ENCODE peak calls at places on chromosomes 16 and 17, in eight cellular contexts. One of them, this sample, is unnamed.

GRCh38 chr17:71440513-71440912 is 680.3 kb upstream of the SOX9 start:
- DNase-seq in HFF-Myc: no peak
- DNase-seq in body of pancreas: no peak
- DNase-seq in astrocyte of the cerebellum: no peak
- DNase-seq in fibroblast of villous mesenchyme: peak
- DNase-seq in IMR-90: peak
- DNase-seq in right atrium auricular region: no peak
- DNase-seq in A549: no peak
- DNase-seq in this sample: no peak

GRCh38 chr16:70710422-70711210 is 24.8 kb upstream of the MTSS2 start:
- DNase-seq in HFF-Myc: no peak
- DNase-seq in body of pancreas: no peak
- DNase-seq in astrocyte of the cerebellum: no peak
- DNase-seq in fibroblast of villous mesenchyme: no peak
- DNase-seq in IMR-90: no peak
- DNase-seq in right atrium auricular region: no peak
- DNase-seq in A549: no peak
- DNase-seq in this sample: no peak

GRCh38 chr16:18782697-18783429 is 7.3 kb downstream of the RPS15A start:
- DNase-seq in HFF-Myc: no peak
- DNase-seq in body of pancreas: no peak
- DNase-seq in astrocyte of the cerebellum: no peak
- DNase-seq in fibroblast of villous mesenchyme: no peak
- DNase-seq in IMR-90: no peak
- DNase-seq in right atrium auricular region: no peak
- DNase-seq in A549: no peak
- DNase-seq in this sample: no peak

GRCh38 chr17:65662166-65662565 is 100.7 kb upstream of the AXIN2 start:
- DNase-seq in HFF-Myc: no peak
- DNase-seq in body of pancreas: no peak
- DNase-seq in astrocyte of the cerebellum: no peak
- DNase-seq in fibroblast of villous mesenchyme: peak
- DNase-seq in IMR-90: peak
- DNase-seq in right atrium auricular region: no peak
- DNase-seq in A549: no peak
- DNase-seq in this sample: peak

GRCh38 chr17:57068222-57068658 is 16.8 kb upstream of the AKAP1 start:
- DNase-seq in HFF-Myc: no peak
- DNase-seq in body of pancreas: no peak
- DNase-seq in astrocyte of the cerebellum: no peak
- DNase-seq in fibroblast of villous mesenchyme: no peak
- DNase-seq in IMR-90: no peak
- DNase-seq in right atrium auricular region: no peak
- DNase-seq in A549: no peak
- DNase-seq in this sample: no peak

GRCh38 chr17:78040561-78041400 is 82.3 kb downstream of the TNRC6C start:
- DNase-seq in HFF-Myc: no peak
- DNase-seq in body of pancreas: peak
- DNase-seq in astrocyte of the cerebellum: peak
- DNase-seq in fibroblast of villous mesenchyme: peak
- DNase-seq in IMR-90: peak
- DNase-seq in right atrium auricular region: peak
- DNase-seq in A549: peak
- DNase-seq in this sample: peak

GRCh38 chr17:68542698-68543463 is 30.7 kb downstream of the PRKAR1A start:
- DNase-seq in HFF-Myc: no peak
- DNase-seq in body of pancreas: no peak
- DNase-seq in astrocyte of the cerebellum: no peak
- DNase-seq in fibroblast of villous mesenchyme: no peak
- DNase-seq in IMR-90: no peak
- DNase-seq in right atrium auricular region: no peak
- DNase-seq in A549: no peak
- DNase-seq in this sample: no peak

GRCh38 chr16:72721981-72722380 is 325.9 kb downstream of the ZFHX3 start:
- DNase-seq in HFF-Myc: no peak
- DNase-seq in body of pancreas: no peak
- DNase-seq in astrocyte of the cerebellum: no peak
- DNase-seq in fibroblast of villous mesenchyme: no peak
- DNase-seq in IMR-90: no peak
- DNase-seq in right atrium auricular region: no peak
- DNase-seq in A549: no peak
- DNase-seq in this sample: no peak

GRCh38 chr16:51624083-51624775 is 473.2 kb upstream of the SALL1 start:
- DNase-seq in HFF-Myc: no peak
- DNase-seq in body of pancreas: no peak
- DNase-seq in astrocyte of the cerebellum: no peak
- DNase-seq in fibroblast of villous mesenchyme: no peak
- DNase-seq in IMR-90: no peak
- DNase-seq in right atrium auricular region: no peak
- DNase-seq in A549: no peak
- DNase-seq in this sample: no peak

GRCh38 chr17:64278614-64279013 is 15.6 kb upstream of the TEX2 start:
- DNase-seq in HFF-Myc: no peak
- DNase-seq in body of pancreas: no peak
- DNase-seq in astrocyte of the cerebellum: no peak
- DNase-seq in fibroblast of villous mesenchyme: peak
- DNase-seq in IMR-90: peak
- DNase-seq in right atrium auricular region: no peak
- DNase-seq in A549: no peak
- DNase-seq in this sample: peak

DNA sequence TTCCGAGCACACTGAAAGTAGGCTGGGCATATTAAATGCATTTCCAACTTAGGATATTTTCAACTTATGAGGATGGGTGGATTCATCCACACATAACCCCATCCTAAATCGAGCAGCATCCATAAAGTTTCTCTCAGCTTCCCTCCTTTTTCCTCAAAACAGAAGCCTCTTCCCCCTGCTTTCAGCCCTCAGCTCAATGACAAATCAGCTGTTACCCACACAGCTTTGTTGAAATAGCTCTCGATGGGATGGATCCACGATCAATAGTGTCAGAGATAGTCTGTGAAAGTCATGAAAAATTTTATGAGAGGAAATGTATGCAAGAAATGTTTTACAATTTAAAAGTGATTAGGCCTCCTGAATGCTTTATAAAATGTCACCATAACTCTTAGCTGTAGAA is 2.5 kb downstream of the DHX33 start:
- DNase-seq in HFF-Myc: no peak
- DNase-seq in body of pancreas: no peak
- DNase-seq in astrocyte of the cerebellum: no peak
- DNase-seq in fibroblast of villous mesenchyme: no peak
- DNase-seq in IMR-90: no peak
- DNase-seq in right atrium auricular region: no peak
- DNase-seq in A549: no peak
- DNase-seq in this sample: no peak
- H3K4me3 ChIP-seq in HFF-Myc: peak
- H3K4me3 ChIP-seq in body of pancreas: no peak
- H3K4me3 ChIP-seq in astrocyte of the cerebellum: no peak
- H3K4me3 ChIP-seq in fibroblast of villous mesenchyme: no peak
- H3K4me3 ChIP-seq in IMR-90: no peak
- H3K4me3 ChIP-seq in right atrium auricular region: no peak
- H3K4me3 ChIP-seq in A549: no peak
- H3K4me3 ChIP-seq in this sample: no peak

DNA sequence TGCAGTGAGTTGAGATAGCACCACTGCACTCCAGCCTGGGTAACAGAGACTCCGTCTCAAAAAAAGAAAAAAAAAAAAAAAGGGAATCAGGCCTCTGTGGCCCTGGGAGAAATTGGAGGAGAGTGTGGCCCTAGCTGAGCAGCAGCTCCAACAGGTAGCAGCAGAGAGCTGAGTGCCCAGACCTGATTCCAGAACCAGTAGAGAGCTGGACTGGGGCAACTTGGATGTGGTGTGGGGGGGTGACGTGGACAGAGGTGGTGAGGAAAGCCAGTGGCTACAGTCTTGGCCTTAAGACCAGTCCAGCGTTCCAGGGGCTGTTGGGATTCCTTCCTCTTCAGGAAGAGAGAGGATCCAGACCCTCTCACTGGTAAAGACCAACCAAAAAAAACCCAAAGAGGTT is 1.7 kb downstream of the HSPB9 start:
- DNase-seq in HFF-Myc: no peak
- DNase-seq in body of pancreas: no peak
- DNase-seq in astrocyte of the cerebellum: no peak
- DNase-seq in fibroblast of villous mesenchyme: no peak
- DNase-seq in IMR-90: no peak
- DNase-seq in right atrium auricular region: no peak
- DNase-seq in A549: no peak
- DNase-seq in this sample: no peak
- TF ChIP-seq CTCF in HFF-Myc: no peak
- TF ChIP-seq CTCF in body of pancreas: no peak
- TF ChIP-seq CTCF in astrocyte of the cerebellum: no peak
- TF ChIP-seq CTCF in fibroblast of villous mesenchyme: no peak
- TF ChIP-seq CTCF in IMR-90: peak
- TF ChIP-seq CTCF in right atrium auricular region: no peak
- TF ChIP-seq CTCF in A549: no peak
- TF ChIP-seq CTCF in this sample: no peak

GRCh38 chr16:35743101-35743692 is 2283.8 kb downstream of the TP53TG3F start:
- DNase-seq in HFF-Myc: no peak
- DNase-seq in body of pancreas: no peak
- DNase-seq in astrocyte of the cerebellum: no peak
- DNase-seq in fibroblast of villous mesenchyme: no peak
- DNase-seq in IMR-90: no peak
- DNase-seq in right atrium auricular region: peak
- DNase-seq in A549: no peak
- DNase-seq in this sample: no peak
- H3K4me3 ChIP-seq in HFF-Myc: no peak
- H3K4me3 ChIP-seq in body of pancreas: no peak
- H3K4me3 ChIP-seq in astrocyte of the cerebellum: no peak
- H3K4me3 ChIP-seq in fibroblast of villous mesenchyme: no peak
- H3K4me3 ChIP-seq in IMR-90: no peak
- H3K4me3 ChIP-seq in right atrium auricular region: no peak
- H3K4me3 ChIP-seq in A549: no peak
- H3K4me3 ChIP-seq in this sample: no peak

GRCh38 chr16:67246945-67247697 is at the start of gene FHOD1:
- DNase-seq in HFF-Myc: peak
- DNase-seq in body of pancreas: peak
- DNase-seq in astrocyte of the cerebellum: peak
- DNase-seq in fibroblast of villous mesenchyme: peak
- DNase-seq in IMR-90: peak
- DNase-seq in right atrium auricular region: peak
- DNase-seq in A549: peak
- DNase-seq in this sample: peak
- TF ChIP-seq CTCF in HFF-Myc: no peak
- TF ChIP-seq CTCF in body of pancreas: no peak
- TF ChIP-seq CTCF in astrocyte of the cerebellum: no peak
- TF ChIP-seq CTCF in fibroblast of villous mesenchyme: no peak
- TF ChIP-seq CTCF in IMR-90: no peak
- TF ChIP-seq CTCF in right atrium auricular region: no peak
- TF ChIP-seq CTCF in A549: no peak
- TF ChIP-seq CTCF in this sample: no peak

GRCh38 chr16:31147574-31147973 is 2.3 kb downstream of the PRSS36 start:
- DNase-seq in HFF-Myc: no peak
- DNase-seq in body of pancreas: no peak
- DNase-seq in astrocyte of the cerebellum: no peak
- DNase-seq in fibroblast of villous mesenchyme: no peak
- DNase-seq in IMR-90: no peak
- DNase-seq in right atrium auricular region: no peak
- DNase-seq in A549: no peak
- DNase-seq in this sample: no peak
- H3K4me3 ChIP-seq in HFF-Myc: no peak
- H3K4me3 ChIP-seq in body of pancreas: no peak
- H3K4me3 ChIP-seq in astrocyte of the cerebellum: no peak
- H3K4me3 ChIP-seq in fibroblast of villous mesenchyme: no peak
- H3K4me3 ChIP-seq in IMR-90: no peak
- H3K4me3 ChIP-seq in right atrium auricular region: no peak
- H3K4me3 ChIP-seq in A549: no peak
- H3K4me3 ChIP-seq in this sample: no peak